ENCODE peak calls at places on chromosomes 12 and 14, in ten cellular contexts. One of them, this sample, is unnamed. For H3K4me1 and H3K27me3, the result is how much of the 10 kb centered on the place peaks cover.

GRCh38 chr12:86551146-86551571 is 295.0 kb upstream of the MGAT4C start:
- DNase-seq in spleen: peak
- DNase-seq in mesendoderm: no peak
- DNase-seq in GM23338: no peak
- DNase-seq in CD4-positive, CD25-positive, alpha-beta regulatory T cell: no peak
- DNase-seq in CD8-positive, alpha-beta T cell: no peak
- DNase-seq in effector memory CD4-positive, alpha-beta T cell: no peak
- DNase-seq in adipocyte: no peak
- DNase-seq in psoas muscle: peak
- DNase-seq in gastrocnemius medialis: peak
- DNase-seq in this sample: no peak

GRCh38 chr12:123398177-123398916 is 14.4 kb downstream of the KMT5A start:
- DNase-seq in psoas muscle: peak
- DNase-seq in spleen: no peak
- DNase-seq in mesendoderm: no peak
- DNase-seq in gastrocnemius medialis: no peak
- DNase-seq in CD4-positive, CD25-positive, alpha-beta regulatory T cell: no peak
- DNase-seq in effector memory CD4-positive, alpha-beta T cell: no peak
- DNase-seq in adipocyte: no peak
- DNase-seq in CD8-positive, alpha-beta T cell: no peak
- DNase-seq in GM23338: no peak
- DNase-seq in this sample: no peak

GRCh38 chr14:91417134-91417982 is at the start of gene CCDC88C:
- DNase-seq in spleen: peak
- DNase-seq in adipocyte: peak
- DNase-seq in mesendoderm: peak
- DNase-seq in gastrocnemius medialis: no peak
- DNase-seq in effector memory CD4-positive, alpha-beta T cell: peak
- DNase-seq in CD8-positive, alpha-beta T cell: peak
- DNase-seq in psoas muscle: peak
- DNase-seq in CD4-positive, CD25-positive, alpha-beta regulatory T cell: peak
- DNase-seq in GM23338: peak
- DNase-seq in this sample: no peak

GRCh38 chr14:22039938-22040780 is 366.5 kb upstream of the OR4E1 start:
- DNase-seq in spleen: no peak
- DNase-seq in mesendoderm: peak
- DNase-seq in adipocyte: peak
- DNase-seq in GM23338: peak
- DNase-seq in effector memory CD4-positive, alpha-beta T cell: no peak
- DNase-seq in psoas muscle: no peak
- DNase-seq in CD8-positive, alpha-beta T cell: no peak
- DNase-seq in CD4-positive, CD25-positive, alpha-beta regulatory T cell: peak
- DNase-seq in gastrocnemius medialis: no peak
- DNase-seq in this sample: no peak

GRCh38 chr14:95597784-95598204 is 62.9 kb downstream of the GLRX5 start:
- DNase-seq in spleen: no peak
- DNase-seq in gastrocnemius medialis: no peak
- DNase-seq in adipocyte: peak
- DNase-seq in mesendoderm: peak
- DNase-seq in CD8-positive, alpha-beta T cell: no peak
- DNase-seq in GM23338: peak
- DNase-seq in effector memory CD4-positive, alpha-beta T cell: no peak
- DNase-seq in CD4-positive, CD25-positive, alpha-beta regulatory T cell: no peak
- DNase-seq in psoas muscle: no peak
- DNase-seq in this sample: no peak

GRCh38 chr12:12010277-12011031 is 60.3 kb upstream of the BCL2L14 start:
- DNase-seq in GM23338: no peak
- DNase-seq in adipocyte: no peak
- DNase-seq in spleen: peak
- DNase-seq in mesendoderm: no peak
- DNase-seq in psoas muscle: peak
- DNase-seq in CD4-positive, CD25-positive, alpha-beta regulatory T cell: no peak
- DNase-seq in CD8-positive, alpha-beta T cell: no peak
- DNase-seq in gastrocnemius medialis: peak
- DNase-seq in effector memory CD4-positive, alpha-beta T cell: peak
- DNase-seq in this sample: no peak

GRCh38 chr14:102994689-102995088 is 62.7 kb downstream of the CDC42BPB start:
- DNase-seq in psoas muscle: peak
- DNase-seq in CD8-positive, alpha-beta T cell: no peak
- DNase-seq in CD4-positive, CD25-positive, alpha-beta regulatory T cell: no peak
- DNase-seq in mesendoderm: no peak
- DNase-seq in GM23338: no peak
- DNase-seq in effector memory CD4-positive, alpha-beta T cell: no peak
- DNase-seq in adipocyte: no peak
- DNase-seq in gastrocnemius medialis: no peak
- DNase-seq in spleen: no peak
- DNase-seq in this sample: no peak

GRCh38 chr14:80446356-80446755 is 235.1 kb upstream of the DIO2 start:
- DNase-seq in GM23338: no peak
- DNase-seq in effector memory CD4-positive, alpha-beta T cell: no peak
- DNase-seq in psoas muscle: no peak
- DNase-seq in mesendoderm: no peak
- DNase-seq in CD8-positive, alpha-beta T cell: no peak
- DNase-seq in adipocyte: peak
- DNase-seq in CD4-positive, CD25-positive, alpha-beta regulatory T cell: no peak
- DNase-seq in spleen: no peak
- DNase-seq in gastrocnemius medialis: no peak
- DNase-seq in this sample: no peak

GRCh38 chr12:120901818-120902217 is 2.3 kb downstream of the SPPL3 start:
- DNase-seq in CD8-positive, alpha-beta T cell: no peak
- DNase-seq in CD4-positive, CD25-positive, alpha-beta regulatory T cell: no peak
- DNase-seq in spleen: no peak
- DNase-seq in mesendoderm: no peak
- DNase-seq in effector memory CD4-positive, alpha-beta T cell: no peak
- DNase-seq in GM23338: no peak
- DNase-seq in adipocyte: no peak
- DNase-seq in gastrocnemius medialis: no peak
- DNase-seq in psoas muscle: no peak
- DNase-seq in this sample: no peak

GRCh38 chr12:120903818-120904773 is at the start of gene SPPL3:
- DNase-seq in gastrocnemius medialis: peak
- DNase-seq in GM23338: peak
- DNase-seq in psoas muscle: peak
- DNase-seq in adipocyte: peak
- DNase-seq in CD4-positive, CD25-positive, alpha-beta regulatory T cell: peak
- DNase-seq in CD8-positive, alpha-beta T cell: peak
- DNase-seq in spleen: peak
- DNase-seq in effector memory CD4-positive, alpha-beta T cell: peak
- DNase-seq in mesendoderm: peak
- DNase-seq in this sample: peak

GRCh38 chr12:120903382-120903817 is 758 bp downstream of the SPPL3 start:
- DNase-seq in adipocyte: peak
- DNase-seq in CD4-positive, CD25-positive, alpha-beta regulatory T cell: peak
- DNase-seq in effector memory CD4-positive, alpha-beta T cell: peak
- DNase-seq in psoas muscle: peak
- DNase-seq in mesendoderm: peak
- DNase-seq in CD8-positive, alpha-beta T cell: peak
- DNase-seq in gastrocnemius medialis: peak
- DNase-seq in GM23338: peak
- DNase-seq in spleen: peak
- DNase-seq in this sample: peak

GRCh38 chr12:120905856-120906384 is 1.8 kb upstream of the SPPL3 start:
- DNase-seq in mesendoderm: no peak
- DNase-seq in CD4-positive, CD25-positive, alpha-beta regulatory T cell: no peak
- DNase-seq in adipocyte: no peak
- DNase-seq in GM23338: no peak
- DNase-seq in gastrocnemius medialis: no peak
- DNase-seq in CD8-positive, alpha-beta T cell: no peak
- DNase-seq in effector memory CD4-positive, alpha-beta T cell: no peak
- DNase-seq in spleen: no peak
- DNase-seq in psoas muscle: no peak
- DNase-seq in this sample: no peak

GRCh38 chr12:120902846-120903381 is 1.2 kb downstream of the SPPL3 start:
- DNase-seq in spleen: no peak
- DNase-seq in GM23338: no peak
- DNase-seq in mesendoderm: no peak
- DNase-seq in CD4-positive, CD25-positive, alpha-beta regulatory T cell: no peak
- DNase-seq in adipocyte: peak
- DNase-seq in CD8-positive, alpha-beta T cell: no peak
- DNase-seq in psoas muscle: no peak
- DNase-seq in effector memory CD4-positive, alpha-beta T cell: no peak
- DNase-seq in gastrocnemius medialis: no peak
- DNase-seq in this sample: no peak
- H3K4me1 ChIP-seq in spleen: half or more
- H3K4me1 ChIP-seq in GM23338: under half
- H3K4me1 ChIP-seq in mesendoderm: under half
- H3K4me1 ChIP-seq in CD4-positive, CD25-positive, alpha-beta regulatory T cell: under half
- H3K4me1 ChIP-seq in adipocyte: under half
- H3K4me1 ChIP-seq in CD8-positive, alpha-beta T cell: under half
- H3K4me1 ChIP-seq in psoas muscle: under half
- H3K4me1 ChIP-seq in effector memory CD4-positive, alpha-beta T cell: under half
- H3K4me1 ChIP-seq in gastrocnemius medialis: under half
- H3K4me1 ChIP-seq in this sample: half or more

GRCh38 chr12:131139363-131140068 is 185.8 kb downstream of the ADGRD1 start:
- DNase-seq in mesendoderm: no peak
- DNase-seq in psoas muscle: no peak
- DNase-seq in gastrocnemius medialis: no peak
- DNase-seq in CD4-positive, CD25-positive, alpha-beta regulatory T cell: no peak
- DNase-seq in adipocyte: no peak
- DNase-seq in CD8-positive, alpha-beta T cell: no peak
- DNase-seq in effector memory CD4-positive, alpha-beta T cell: no peak
- DNase-seq in spleen: peak
- DNase-seq in GM23338: no peak
- DNase-seq in this sample: peak

GRCh38 chr12:131137009-131137835 is 183.5 kb downstream of the ADGRD1 start:
- DNase-seq in adipocyte: no peak
- DNase-seq in mesendoderm: no peak
- DNase-seq in psoas muscle: no peak
- DNase-seq in GM23338: no peak
- DNase-seq in spleen: peak
- DNase-seq in CD8-positive, alpha-beta T cell: no peak
- DNase-seq in CD4-positive, CD25-positive, alpha-beta regulatory T cell: no peak
- DNase-seq in effector memory CD4-positive, alpha-beta T cell: no peak
- DNase-seq in gastrocnemius medialis: no peak
- DNase-seq in this sample: no peak

GRCh38 chr12:131136539-131136872 is 182.8 kb downstream of the ADGRD1 start:
- DNase-seq in psoas muscle: no peak
- DNase-seq in GM23338: no peak
- DNase-seq in CD4-positive, CD25-positive, alpha-beta regulatory T cell: no peak
- DNase-seq in CD8-positive, alpha-beta T cell: no peak
- DNase-seq in adipocyte: no peak
- DNase-seq in spleen: peak
- DNase-seq in effector memory CD4-positive, alpha-beta T cell: no peak
- DNase-seq in gastrocnemius medialis: no peak
- DNase-seq in mesendoderm: no peak
- DNase-seq in this sample: no peak

GRCh38 chr12:131138638-131139362 is 185.1 kb downstream of the ADGRD1 start:
- DNase-seq in spleen: peak
- DNase-seq in gastrocnemius medialis: no peak
- DNase-seq in effector memory CD4-positive, alpha-beta T cell: no peak
- DNase-seq in psoas muscle: no peak
- DNase-seq in GM23338: no peak
- DNase-seq in CD4-positive, CD25-positive, alpha-beta regulatory T cell: no peak
- DNase-seq in CD8-positive, alpha-beta T cell: no peak
- DNase-seq in adipocyte: no peak
- DNase-seq in mesendoderm: no peak
- DNase-seq in this sample: no peak

DNA sequence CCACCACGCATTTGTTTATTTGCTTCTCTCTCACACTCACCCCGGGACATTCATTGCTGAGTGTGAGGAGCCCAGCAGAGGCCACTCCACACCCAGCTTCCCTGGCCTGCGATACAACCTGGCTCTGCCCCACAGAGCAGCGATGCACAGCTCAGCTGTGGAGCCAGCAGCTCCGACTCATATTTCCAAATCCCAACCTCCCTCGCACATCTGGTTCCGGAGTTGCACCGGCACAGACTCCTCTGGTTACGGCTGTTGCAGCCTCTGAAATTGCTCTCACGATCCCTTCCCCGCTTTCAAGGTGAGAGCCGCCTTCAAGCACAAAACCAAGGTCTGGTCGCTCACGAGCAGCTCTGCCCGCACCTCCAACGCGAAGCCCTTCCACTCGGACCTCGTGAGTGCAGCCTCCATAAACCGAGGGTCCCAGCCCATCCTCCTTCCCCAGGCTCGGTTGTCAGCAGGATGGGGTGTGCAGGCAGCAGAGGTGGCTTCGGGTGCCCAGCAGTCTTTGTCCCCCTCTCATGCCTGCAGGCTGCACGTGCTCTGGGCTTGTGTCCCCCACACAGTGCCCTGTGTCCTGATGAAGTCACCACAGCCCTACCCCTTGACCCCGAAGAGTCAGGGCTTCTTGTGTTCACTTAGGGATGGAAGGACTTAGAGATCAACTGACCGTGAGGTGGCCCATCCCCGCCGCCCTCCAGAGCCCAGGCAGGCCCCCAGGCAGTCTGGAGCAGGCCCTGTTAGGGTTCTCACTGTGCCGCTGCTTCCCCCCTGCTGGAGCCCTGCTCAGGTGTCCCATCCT is 184.3 kb downstream of the ADGRD1 start:
- DNase-seq in spleen: peak
- DNase-seq in adipocyte: no peak
- DNase-seq in CD8-positive, alpha-beta T cell: no peak
- DNase-seq in psoas muscle: no peak
- DNase-seq in GM23338: no peak
- DNase-seq in mesendoderm: peak
- DNase-seq in effector memory CD4-positive, alpha-beta T cell: no peak
- DNase-seq in CD4-positive, CD25-positive, alpha-beta regulatory T cell: no peak
- DNase-seq in gastrocnemius medialis: no peak
- DNase-seq in this sample: peak
- H3K27me3 ChIP-seq in spleen: under half
- H3K27me3 ChIP-seq in adipocyte: under half
- H3K27me3 ChIP-seq in CD8-positive, alpha-beta T cell: under half
- H3K27me3 ChIP-seq in psoas muscle: under half
- H3K27me3 ChIP-seq in GM23338: under half
- H3K27me3 ChIP-seq in mesendoderm: under half
- H3K27me3 ChIP-seq in effector memory CD4-positive, alpha-beta T cell: under half
- H3K27me3 ChIP-seq in CD4-positive, CD25-positive, alpha-beta regulatory T cell: under half
- H3K27me3 ChIP-seq in gastrocnemius medialis: under half
- H3K27me3 ChIP-seq in this sample: under half

DNA sequence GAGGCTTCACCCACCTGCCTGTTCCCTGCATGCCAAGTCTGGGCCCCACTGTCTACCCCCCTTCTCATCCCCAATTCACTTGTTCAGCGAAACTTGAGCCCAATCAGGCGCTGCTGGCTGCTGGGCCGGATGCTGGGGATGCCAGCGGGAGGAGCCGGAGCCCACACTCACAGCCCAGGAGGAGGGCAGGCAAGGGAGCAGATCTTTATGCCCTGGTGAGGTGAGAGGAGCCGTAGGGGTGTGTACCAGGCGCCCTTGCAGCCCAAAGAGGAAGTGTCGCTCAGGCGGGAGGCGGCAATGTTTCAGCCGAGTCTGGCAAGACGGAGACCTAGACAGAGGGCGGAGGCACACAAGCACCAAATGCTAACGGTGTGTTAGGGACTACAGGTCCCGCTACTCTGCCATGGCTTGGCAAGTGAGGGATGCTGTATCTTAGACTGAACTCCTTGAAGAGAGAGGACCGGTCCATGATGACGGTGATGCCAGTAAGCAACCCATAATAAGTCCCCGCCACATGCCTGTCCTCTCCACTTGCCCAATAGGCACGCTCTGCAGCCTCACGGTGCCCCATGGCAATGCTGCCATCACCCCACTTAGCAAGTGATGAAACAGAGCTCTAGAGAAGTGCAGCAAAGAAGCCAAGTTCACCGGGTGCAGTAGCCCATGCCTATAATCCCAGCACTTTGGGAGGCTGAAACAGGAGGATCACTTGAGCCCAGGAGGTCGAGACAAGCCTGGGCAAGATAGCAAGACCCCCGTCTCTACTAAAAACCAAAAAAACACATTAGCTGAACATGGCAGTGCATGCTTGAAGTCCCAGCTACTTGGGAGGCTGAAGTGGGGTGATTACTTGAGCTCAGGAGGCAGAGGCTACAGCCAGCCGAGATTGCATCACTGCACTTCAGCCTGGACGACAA is 41.6 kb downstream of the LRRC74A start:
- DNase-seq in gastrocnemius medialis: no peak
- DNase-seq in mesendoderm: no peak
- DNase-seq in CD8-positive, alpha-beta T cell: peak
- DNase-seq in GM23338: no peak
- DNase-seq in psoas muscle: peak
- DNase-seq in CD4-positive, CD25-positive, alpha-beta regulatory T cell: no peak
- DNase-seq in spleen: peak
- DNase-seq in effector memory CD4-positive, alpha-beta T cell: no peak
- DNase-seq in adipocyte: no peak
- DNase-seq in this sample: no peak
- H3K4me1 ChIP-seq in gastrocnemius medialis: under half
- H3K4me1 ChIP-seq in mesendoderm: under half
- H3K4me1 ChIP-seq in CD8-positive, alpha-beta T cell: under half
- H3K4me1 ChIP-seq in GM23338: under half
- H3K4me1 ChIP-seq in psoas muscle: under half
- H3K4me1 ChIP-seq in CD4-positive, CD25-positive, alpha-beta regulatory T cell: under half
- H3K4me1 ChIP-seq in spleen: under half
- H3K4me1 ChIP-seq in effector memory CD4-positive, alpha-beta T cell: under half
- H3K4me1 ChIP-seq in adipocyte: under half
- H3K4me1 ChIP-seq in this sample: under half

GRCh38 chr14:50321009-50321660 is 9.0 kb downstream of the DMAC2L start:
- DNase-seq in effector memory CD4-positive, alpha-beta T cell: peak
- DNase-seq in CD8-positive, alpha-beta T cell: peak
- DNase-seq in GM23338: peak
- DNase-seq in gastrocnemius medialis: peak
- DNase-seq in adipocyte: peak
- DNase-seq in psoas muscle: no peak
- DNase-seq in mesendoderm: peak
- DNase-seq in CD4-positive, CD25-positive, alpha-beta regulatory T cell: peak
- DNase-seq in spleen: no peak
- DNase-seq in this sample: no peak
- H3K27me3 ChIP-seq in effector memory CD4-positive, alpha-beta T cell: under half
- H3K27me3 ChIP-seq in CD8-positive, alpha-beta T cell: under half
- H3K27me3 ChIP-seq in GM23338: under half
- H3K27me3 ChIP-seq in gastrocnemius medialis: under half
- H3K27me3 ChIP-seq in adipocyte: under half
- H3K27me3 ChIP-seq in psoas muscle: under half
- H3K27me3 ChIP-seq in mesendoderm: under half
- H3K27me3 ChIP-seq in CD4-positive, CD25-positive, alpha-beta regulatory T cell: under half
- H3K27me3 ChIP-seq in spleen: under half
- H3K27me3 ChIP-seq in this sample: under half